ENCODE peak calls at places on chromosomes 12 and 14, in ten cellular contexts. One of them, this sample, is unnamed.

GRCh38 chr14:60647837-60648168 is 1.5 kb downstream of the SIX1 start:
- DNase-seq in left ventricle myocardium superior: no peak
- DNase-seq in skeletal muscle cell: no peak
- DNase-seq in lung: no peak
- DNase-seq in mucosa of descending colon: no peak
- DNase-seq in breast epithelium: no peak
- DNase-seq in trophoblast cell: no peak
- DNase-seq in B cell: no peak
- DNase-seq in stimulated activated CD4-positive, alpha-beta T cell treated with anti-CD3 and anti-CD28 coated beads, Interleukin-12 subunit alpha, Interleukin-12 subunit beta, amount 100 ng/mL, for 4 hours: no peak
- DNase-seq in upper lobe of right lung: no peak
- DNase-seq in this sample: no peak

GRCh38 chr12:52278530-52278929 is 4.1 kb downstream of the KRT86 start:
- DNase-seq in mucosa of descending colon: no peak
- DNase-seq in trophoblast cell: no peak
- DNase-seq in upper lobe of right lung: no peak
- DNase-seq in skeletal muscle cell: no peak
- DNase-seq in left ventricle myocardium superior: no peak
- DNase-seq in B cell: no peak
- DNase-seq in breast epithelium: peak
- DNase-seq in lung: no peak
- DNase-seq in stimulated activated CD4-positive, alpha-beta T cell treated with anti-CD3 and anti-CD28 coated beads, Interleukin-12 subunit alpha, Interleukin-12 subunit beta, amount 100 ng/mL, for 4 hours: no peak
- DNase-seq in this sample: no peak

GRCh38 chr12:104177663-104178501 is 37.7 kb upstream of the TXNRD1 start:
- DNase-seq in lung: peak
- DNase-seq in left ventricle myocardium superior: peak
- DNase-seq in mucosa of descending colon: peak
- DNase-seq in upper lobe of right lung: peak
- DNase-seq in trophoblast cell: peak
- DNase-seq in B cell: no peak
- DNase-seq in stimulated activated CD4-positive, alpha-beta T cell treated with anti-CD3 and anti-CD28 coated beads, Interleukin-12 subunit alpha, Interleukin-12 subunit beta, amount 100 ng/mL, for 4 hours: no peak
- DNase-seq in skeletal muscle cell: peak
- DNase-seq in breast epithelium: peak
- DNase-seq in this sample: peak

GRCh38 chr12:78725033-78725432 is 139.5 kb upstream of the SYT1 start:
- DNase-seq in B cell: no peak
- DNase-seq in breast epithelium: no peak
- DNase-seq in left ventricle myocardium superior: no peak
- DNase-seq in stimulated activated CD4-positive, alpha-beta T cell treated with anti-CD3 and anti-CD28 coated beads, Interleukin-12 subunit alpha, Interleukin-12 subunit beta, amount 100 ng/mL, for 4 hours: no peak
- DNase-seq in upper lobe of right lung: no peak
- DNase-seq in lung: no peak
- DNase-seq in trophoblast cell: no peak
- DNase-seq in mucosa of descending colon: no peak
- DNase-seq in skeletal muscle cell: no peak
- DNase-seq in this sample: no peak

GRCh38 chr12:53981652-53982565 is 3.0 kb upstream of the HOXC10 start:
- DNase-seq in lung: no peak
- DNase-seq in skeletal muscle cell: no peak
- DNase-seq in left ventricle myocardium superior: no peak
- DNase-seq in B cell: no peak
- DNase-seq in trophoblast cell: no peak
- DNase-seq in breast epithelium: no peak
- DNase-seq in upper lobe of right lung: no peak
- DNase-seq in stimulated activated CD4-positive, alpha-beta T cell treated with anti-CD3 and anti-CD28 coated beads, Interleukin-12 subunit alpha, Interleukin-12 subunit beta, amount 100 ng/mL, for 4 hours: no peak
- DNase-seq in mucosa of descending colon: no peak
- DNase-seq in this sample: no peak

GRCh38 chr12:54217309-54217661 is 28.5 kb upstream of the SMUG1 start:
- DNase-seq in mucosa of descending colon: no peak
- DNase-seq in breast epithelium: no peak
- DNase-seq in B cell: no peak
- DNase-seq in trophoblast cell: no peak
- DNase-seq in left ventricle myocardium superior: no peak
- DNase-seq in lung: no peak
- DNase-seq in skeletal muscle cell: no peak
- DNase-seq in upper lobe of right lung: no peak
- DNase-seq in stimulated activated CD4-positive, alpha-beta T cell treated with anti-CD3 and anti-CD28 coated beads, Interleukin-12 subunit alpha, Interleukin-12 subunit beta, amount 100 ng/mL, for 4 hours: no peak
- DNase-seq in this sample: no peak

GRCh38 chr14:23079716-23080115 is 15.2 kb downstream of the ACIN1 start:
- DNase-seq in upper lobe of right lung: no peak
- DNase-seq in stimulated activated CD4-positive, alpha-beta T cell treated with anti-CD3 and anti-CD28 coated beads, Interleukin-12 subunit alpha, Interleukin-12 subunit beta, amount 100 ng/mL, for 4 hours: no peak
- DNase-seq in breast epithelium: no peak
- DNase-seq in B cell: no peak
- DNase-seq in mucosa of descending colon: no peak
- DNase-seq in lung: no peak
- DNase-seq in skeletal muscle cell: no peak
- DNase-seq in left ventricle myocardium superior: no peak
- DNase-seq in trophoblast cell: peak
- DNase-seq in this sample: no peak

GRCh38 chr12:93790472-93791152 is 113.4 kb downstream of the CRADD start:
- DNase-seq in mucosa of descending colon: no peak
- DNase-seq in B cell: no peak
- DNase-seq in skeletal muscle cell: peak
- DNase-seq in trophoblast cell: no peak
- DNase-seq in breast epithelium: no peak
- DNase-seq in left ventricle myocardium superior: no peak
- DNase-seq in lung: no peak
- DNase-seq in upper lobe of right lung: no peak
- DNase-seq in stimulated activated CD4-positive, alpha-beta T cell treated with anti-CD3 and anti-CD28 coated beads, Interleukin-12 subunit alpha, Interleukin-12 subunit beta, amount 100 ng/mL, for 4 hours: no peak
- DNase-seq in this sample: peak

GRCh38 chr12:106106892-106107291 is 31.9 kb downstream of the NUAK1 start:
- DNase-seq in mucosa of descending colon: no peak
- DNase-seq in B cell: no peak
- DNase-seq in lung: no peak
- DNase-seq in stimulated activated CD4-positive, alpha-beta T cell treated with anti-CD3 and anti-CD28 coated beads, Interleukin-12 subunit alpha, Interleukin-12 subunit beta, amount 100 ng/mL, for 4 hours: no peak
- DNase-seq in upper lobe of right lung: no peak
- DNase-seq in left ventricle myocardium superior: no peak
- DNase-seq in trophoblast cell: peak
- DNase-seq in breast epithelium: no peak
- DNase-seq in skeletal muscle cell: no peak
- DNase-seq in this sample: peak

GRCh38 chr14:74794947-74795346 is 31.8 kb downstream of the YLPM1 start:
- DNase-seq in lung: no peak
- DNase-seq in upper lobe of right lung: no peak
- DNase-seq in left ventricle myocardium superior: no peak
- DNase-seq in stimulated activated CD4-positive, alpha-beta T cell treated with anti-CD3 and anti-CD28 coated beads, Interleukin-12 subunit alpha, Interleukin-12 subunit beta, amount 100 ng/mL, for 4 hours: no peak
- DNase-seq in breast epithelium: no peak
- DNase-seq in mucosa of descending colon: no peak
- DNase-seq in trophoblast cell: no peak
- DNase-seq in B cell: no peak
- DNase-seq in skeletal muscle cell: no peak
- DNase-seq in this sample: no peak

GRCh38 chr14:51082394-51082793 is 12.5 kb downstream of the TRIM9 start:
- DNase-seq in B cell: no peak
- DNase-seq in breast epithelium: no peak
- DNase-seq in stimulated activated CD4-positive, alpha-beta T cell treated with anti-CD3 and anti-CD28 coated beads, Interleukin-12 subunit alpha, Interleukin-12 subunit beta, amount 100 ng/mL, for 4 hours: no peak
- DNase-seq in skeletal muscle cell: no peak
- DNase-seq in trophoblast cell: no peak
- DNase-seq in left ventricle myocardium superior: no peak
- DNase-seq in mucosa of descending colon: no peak
- DNase-seq in lung: no peak
- DNase-seq in upper lobe of right lung: no peak
- DNase-seq in this sample: no peak

GRCh38 chr14:51807355-51807754 is 53.1 kb upstream of the GNG2 start:
- DNase-seq in upper lobe of right lung: no peak
- DNase-seq in mucosa of descending colon: no peak
- DNase-seq in breast epithelium: no peak
- DNase-seq in left ventricle myocardium superior: no peak
- DNase-seq in trophoblast cell: no peak
- DNase-seq in skeletal muscle cell: peak
- DNase-seq in stimulated activated CD4-positive, alpha-beta T cell treated with anti-CD3 and anti-CD28 coated beads, Interleukin-12 subunit alpha, Interleukin-12 subunit beta, amount 100 ng/mL, for 4 hours: no peak
- DNase-seq in lung: no peak
- DNase-seq in B cell: no peak
- DNase-seq in this sample: no peak

GRCh38 chr14:55804198-55804553 is 224.2 kb downstream of the KTN1 start:
- DNase-seq in skeletal muscle cell: no peak
- DNase-seq in B cell: no peak
- DNase-seq in trophoblast cell: no peak
- DNase-seq in lung: no peak
- DNase-seq in breast epithelium: no peak
- DNase-seq in upper lobe of right lung: no peak
- DNase-seq in stimulated activated CD4-positive, alpha-beta T cell treated with anti-CD3 and anti-CD28 coated beads, Interleukin-12 subunit alpha, Interleukin-12 subunit beta, amount 100 ng/mL, for 4 hours: no peak
- DNase-seq in mucosa of descending colon: no peak
- DNase-seq in left ventricle myocardium superior: no peak
- DNase-seq in this sample: no peak

GRCh38 chr14:80546056-80546854 is 335.0 kb upstream of the DIO2 start:
- DNase-seq in lung: no peak
- DNase-seq in left ventricle myocardium superior: no peak
- DNase-seq in breast epithelium: no peak
- DNase-seq in B cell: no peak
- DNase-seq in skeletal muscle cell: no peak
- DNase-seq in mucosa of descending colon: no peak
- DNase-seq in upper lobe of right lung: no peak
- DNase-seq in stimulated activated CD4-positive, alpha-beta T cell treated with anti-CD3 and anti-CD28 coated beads, Interleukin-12 subunit alpha, Interleukin-12 subunit beta, amount 100 ng/mL, for 4 hours: no peak
- DNase-seq in trophoblast cell: no peak
- DNase-seq in this sample: peak

GRCh38 chr12:118436986-118437385 is 60.6 kb downstream of the SUDS3 start:
- DNase-seq in skeletal muscle cell: peak
- DNase-seq in B cell: no peak
- DNase-seq in breast epithelium: no peak
- DNase-seq in left ventricle myocardium superior: no peak
- DNase-seq in lung: no peak
- DNase-seq in upper lobe of right lung: no peak
- DNase-seq in trophoblast cell: peak
- DNase-seq in stimulated activated CD4-positive, alpha-beta T cell treated with anti-CD3 and anti-CD28 coated beads, Interleukin-12 subunit alpha, Interleukin-12 subunit beta, amount 100 ng/mL, for 4 hours: no peak
- DNase-seq in mucosa of descending colon: no peak
- DNase-seq in this sample: no peak

GRCh38 chr14:75514673-75515630 is 7.3 kb upstream of the BATF start:
- DNase-seq in upper lobe of right lung: no peak
- DNase-seq in skeletal muscle cell: peak
- DNase-seq in B cell: peak
- DNase-seq in lung: no peak
- DNase-seq in left ventricle myocardium superior: peak
- DNase-seq in breast epithelium: no peak
- DNase-seq in trophoblast cell: peak
- DNase-seq in stimulated activated CD4-positive, alpha-beta T cell treated with anti-CD3 and anti-CD28 coated beads, Interleukin-12 subunit alpha, Interleukin-12 subunit beta, amount 100 ng/mL, for 4 hours: peak
- DNase-seq in mucosa of descending colon: peak
- DNase-seq in this sample: peak

GRCh38 chr12:47277972-47278448 is 198.3 kb upstream of the AMIGO2 start:
- DNase-seq in lung: no peak
- DNase-seq in B cell: no peak
- DNase-seq in left ventricle myocardium superior: no peak
- DNase-seq in stimulated activated CD4-positive, alpha-beta T cell treated with anti-CD3 and anti-CD28 coated beads, Interleukin-12 subunit alpha, Interleukin-12 subunit beta, amount 100 ng/mL, for 4 hours: peak
- DNase-seq in breast epithelium: no peak
- DNase-seq in mucosa of descending colon: no peak
- DNase-seq in upper lobe of right lung: no peak
- DNase-seq in trophoblast cell: peak
- DNase-seq in skeletal muscle cell: peak
- DNase-seq in this sample: peak

GRCh38 chr12:95198914-95199313 is 18.4 kb downstream of the FGD6 start:
- DNase-seq in stimulated activated CD4-positive, alpha-beta T cell treated with anti-CD3 and anti-CD28 coated beads, Interleukin-12 subunit alpha, Interleukin-12 subunit beta, amount 100 ng/mL, for 4 hours: no peak
- DNase-seq in skeletal muscle cell: no peak
- DNase-seq in B cell: peak
- DNase-seq in lung: no peak
- DNase-seq in trophoblast cell: no peak
- DNase-seq in breast epithelium: no peak
- DNase-seq in upper lobe of right lung: no peak
- DNase-seq in left ventricle myocardium superior: no peak
- DNase-seq in mucosa of descending colon: no peak
- DNase-seq in this sample: no peak

GRCh38 chr12:29428630-29429029 is 47.7 kb upstream of the ERGIC2 start:
- DNase-seq in breast epithelium: no peak
- DNase-seq in lung: no peak
- DNase-seq in B cell: no peak
- DNase-seq in upper lobe of right lung: no peak
- DNase-seq in skeletal muscle cell: peak
- DNase-seq in trophoblast cell: peak
- DNase-seq in left ventricle myocardium superior: no peak
- DNase-seq in mucosa of descending colon: no peak
- DNase-seq in stimulated activated CD4-positive, alpha-beta T cell treated with anti-CD3 and anti-CD28 coated beads, Interleukin-12 subunit alpha, Interleukin-12 subunit beta, amount 100 ng/mL, for 4 hours: no peak
- DNase-seq in this sample: peak

GRCh38 chr14:101077511-101078074 is 174.1 kb upstream of the RTL1 start:
- DNase-seq in trophoblast cell: no peak
- DNase-seq in lung: peak
- DNase-seq in breast epithelium: peak
- DNase-seq in upper lobe of right lung: peak
- DNase-seq in left ventricle myocardium superior: no peak
- DNase-seq in skeletal muscle cell: no peak
- DNase-seq in mucosa of descending colon: no peak
- DNase-seq in stimulated activated CD4-positive, alpha-beta T cell treated with anti-CD3 and anti-CD28 coated beads, Interleukin-12 subunit alpha, Interleukin-12 subunit beta, amount 100 ng/mL, for 4 hours: no peak
- DNase-seq in B cell: no peak
- DNase-seq in this sample: peak

GRCh38 chr12:28034271-28034670 is 61.7 kb upstream of the PTHLH start:
- DNase-seq in trophoblast cell: no peak
- DNase-seq in skeletal muscle cell: no peak
- DNase-seq in upper lobe of right lung: no peak
- DNase-seq in mucosa of descending colon: no peak
- DNase-seq in breast epithelium: no peak
- DNase-seq in stimulated activated CD4-positive, alpha-beta T cell treated with anti-CD3 and anti-CD28 coated beads, Interleukin-12 subunit alpha, Interleukin-12 subunit beta, amount 100 ng/mL, for 4 hours: no peak
- DNase-seq in lung: no peak
- DNase-seq in left ventricle myocardium superior: no peak
- DNase-seq in B cell: no peak
- DNase-seq in this sample: no peak

GRCh38 chr14:68834816-68835215 is 41.9 kb upstream of the ZFP36L1 start:
- DNase-seq in upper lobe of right lung: no peak
- DNase-seq in breast epithelium: no peak
- DNase-seq in stimulated activated CD4-positive, alpha-beta T cell treated with anti-CD3 and anti-CD28 coated beads, Interleukin-12 subunit alpha, Interleukin-12 subunit beta, amount 100 ng/mL, for 4 hours: no peak
- DNase-seq in B cell: no peak
- DNase-seq in skeletal muscle cell: no peak
- DNase-seq in mucosa of descending colon: no peak
- DNase-seq in trophoblast cell: no peak
- DNase-seq in left ventricle myocardium superior: no peak
- DNase-seq in lung: no peak
- DNase-seq in this sample: no peak